ENCODE peak calls at places on chromosomes 16 and 17, in four cellular contexts. F is SK-N-SH, V is HepG2, J is GM12878. I is an unnamed sample.

GRCh38 chr16:46891910-46892309 is 7.7 kb downstream of the GPT2 start:
- DNase-seq in F (no peak), V (no peak), J (no peak), I (no peak)

GRCh38 chr16:3610698-3611144 is 685 bp downstream of the SLX4 start:
- DNase-seq in J (no peak), F (no peak), V (no peak), I (no peak)

GRCh38 chr17:59572301-59572924 is 7.0 kb downstream of the DHX40 start:
- DNase-seq in J (no peak), F (no peak), V (no peak), I (no peak)

GRCh38 chr17:74780443-74781238 is 4.5 kb upstream of the NAT9 start:
- DNase-seq in F (peak), J (no peak), V (peak), I (peak)

GRCh38 chr16:16865374-16865773 is 486.4 kb downstream of the NPIPA7 start:
- DNase-seq in V (no peak), J (no peak), F (no peak), I (no peak)

GRCh38 chr16:75319513-75320401 is 68.3 kb upstream of the BCAR1 start:
- DNase-seq in V (no peak), J (peak), F (no peak), I (no peak)

GRCh38 chr16:49407873-49408565 is 34.4 kb downstream of the C16orf78 start:
- DNase-seq in F (peak), J (peak), V (peak), I (peak)

GRCh38 chr16:52528393-52529080 is 18.4 kb downstream of the TOX3 start:
- DNase-seq in V (no peak), F (no peak), J (no peak), I (no peak)

GRCh38 chr16:75029854-75030253 is 31.0 kb downstream of the ZNRF1 start:
- DNase-seq in J (no peak), F (no peak), V (peak), I (no peak)

GRCh38 chr17:35931794-35932419 is 1.3 kb upstream of the RDM1 start:
- DNase-seq in V (no peak), J (no peak), F (no peak), I (no peak)

GRCh38 chr17:44363613-44364159 is at the start of gene FAM171A2:
- DNase-seq in V (no peak), F (peak), J (no peak), I (peak)

GRCh38 chr16:11138026-11138768 is 117.8 kb downstream of the SOCS1 start:
- DNase-seq in V (no peak), F (no peak), J (no peak), I (no peak)

GRCh38 chr17:72922223-72922622 is 170.3 kb downstream of the SLC39A11 start:
- DNase-seq in F (no peak), J (no peak), V (no peak), I (no peak)

GRCh38 chr17:57045868-57046671 is 39.0 kb upstream of the AKAP1 start:
- DNase-seq in V (no peak), J (no peak), F (peak), I (no peak)

GRCh38 chr17:55635253-55635766 is 87.4 kb downstream of the TMEM100 start:
- DNase-seq in F (peak), V (no peak), J (no peak), I (no peak)

GRCh38 chr17:45942284-45942683 is 47.9 kb downstream of the MAPT start:
- DNase-seq in V (no peak), J (no peak), F (peak), I (no peak)

GRCh38 chr16:1929578-1930337 is 11.5 kb upstream of the HS3ST6 start:
- DNase-seq in J (no peak), F (peak), V (peak), I (peak)

GRCh38 chr16:65579050-65579449 is 457.2 kb upstream of the CDH11 start:
- DNase-seq in J (no peak), F (no peak), V (no peak), I (no peak)

GRCh38 chr17:42436401-42436800 is 13.3 kb upstream of the CAVIN1 start:
- DNase-seq in J (no peak), F (no peak), V (peak), I (no peak)

GRCh38 chr17:66980896-66981295 is 16.4 kb downstream of the CACNG4 start:
- DNase-seq in J (no peak), F (no peak), V (no peak), I (no peak)

GRCh38 chr17:57442401-57442823 is 186.1 kb downstream of the MSI2 start:
- DNase-seq in F (no peak), J (no peak), V (no peak), I (no peak)

GRCh38 chr17:63973247-63973646 is 529 bp upstream of the SCN4A start:
- DNase-seq in J (no peak), V (no peak), F (no peak), I (no peak)

GRCh38 chr16:2470603-2471015 is 488 bp upstream of the NTN3 start:
- DNase-seq in V (no peak), J (no peak), F (no peak), I (peak)

GRCh38 chr16:53130193-53131049 is 75.6 kb downstream of the CHD9 start:
- DNase-seq in V (peak), J (peak), F (peak), I (peak)

GRCh38 chr17:83196088-83196765 is 116.8 kb downstream of the METRNL start:
- DNase-seq in F (no peak), V (no peak), J (no peak), I (no peak)

GRCh38 chr16:67542464-67542863 is 13.8 kb downstream of the RIPOR1 start:
- DNase-seq in F (peak), J (no peak), V (no peak), I (no peak)

GRCh38 chr16:64181526-64181925 is 940.3 kb downstream of the CDH11 start:
- DNase-seq in V (no peak), J (no peak), F (no peak), I (no peak)

GRCh38 chr17:410674-411401 is 58.2 kb upstream of the RPH3AL start:
- DNase-seq in J (no peak), V (no peak), F (peak), I (no peak)

GRCh38 chr16:55494994-55495421 is 13.9 kb upstream of the LPCAT2 start:
- DNase-seq in F (peak), J (no peak), V (peak), I (no peak)

GRCh38 chr16:57846078-57846697 is 43.9 kb upstream of the KIFC3 start:
- DNase-seq in F (no peak), V (no peak), J (no peak), I (no peak)

GRCh38 chr17:50511058-50511457 is 2.8 kb downstream of the MYCBPAP start:
- DNase-seq in F (no peak), V (no peak), J (peak), I (no peak)

GRCh38 chr16:66471264-66471663 is 44.2 kb downstream of the BEAN1 start:
- DNase-seq in F (no peak), V (no peak), J (no peak), I (no peak)

GRCh38 chr16:65704866-65705265 is 583.0 kb upstream of the CDH11 start:
- DNase-seq in V (no peak), J (no peak), F (no peak), I (peak)

GRCh38 chr17:43438626-43439529 is 40.1 kb downstream of the ARL4D start:
- DNase-seq in F (no peak), V (no peak), J (no peak), I (no peak)

DNA sequence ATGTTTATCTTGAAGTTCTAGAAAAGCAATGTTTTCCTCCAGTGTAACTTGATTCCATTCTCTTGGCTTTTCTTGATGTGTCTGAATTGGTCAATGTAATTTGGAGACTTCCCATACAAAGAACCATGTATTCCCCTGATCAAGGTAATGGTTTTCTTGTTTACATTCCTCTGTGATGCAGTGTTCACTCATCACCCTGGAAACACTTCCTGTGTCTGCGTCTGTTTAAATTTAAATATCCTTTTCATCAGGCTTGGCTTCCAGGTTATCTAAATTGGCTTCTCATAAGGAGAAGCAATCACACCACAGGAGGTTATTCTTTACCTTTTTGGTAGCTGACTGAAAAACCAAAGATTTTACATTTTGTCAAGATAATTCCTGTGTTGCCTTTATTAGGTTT is 237.3 kb upstream of the WSCD1 start:
- DNase-seq in F (no peak), J (no peak), V (peak), I (no peak)
- TF ChIP-seq JUND in F (no peak), J (no peak), V (no peak), I (no peak)

GRCh38 chr17:3972281-3972731 is 8.1 kb upstream of the ATP2A3 start:
- DNase-seq in F (no peak), J (no peak), V (no peak), I (no peak)
- TF ChIP-seq JUND in F (no peak), J (no peak), V (no peak), I (no peak)

DNA sequence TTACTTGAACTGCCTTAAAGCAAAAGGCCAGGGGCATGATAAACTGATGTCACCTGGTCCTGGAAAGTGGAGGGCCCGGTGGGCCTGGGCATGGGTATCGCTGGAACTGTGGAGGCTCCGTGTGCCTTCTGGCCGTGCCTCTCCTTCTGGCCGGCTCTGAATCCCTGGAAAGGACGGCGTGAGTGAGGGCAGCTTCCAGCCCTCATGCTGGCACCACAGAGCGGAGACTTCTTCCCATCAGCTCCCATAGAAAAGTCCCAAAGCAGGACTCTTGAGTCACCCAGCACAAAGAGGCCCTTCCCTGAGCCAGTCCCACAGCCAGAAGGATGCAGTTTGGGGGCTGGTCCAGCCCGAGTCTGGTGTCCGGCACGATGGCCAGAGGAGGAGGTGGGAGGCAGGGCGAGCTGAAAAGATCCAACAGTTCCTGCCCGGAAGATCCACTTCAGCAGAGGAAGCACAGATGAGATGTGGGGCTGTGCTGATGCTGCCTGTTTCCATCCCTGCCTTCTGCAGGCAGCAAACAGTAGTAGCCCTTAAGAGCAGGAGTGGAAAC is 7.8 kb downstream of the GAA start:
- DNase-seq in F (peak), V (no peak), J (no peak), I (no peak)
- TF ChIP-seq JUND in F (no peak), V (no peak), J (no peak), I (no peak)

DNA sequence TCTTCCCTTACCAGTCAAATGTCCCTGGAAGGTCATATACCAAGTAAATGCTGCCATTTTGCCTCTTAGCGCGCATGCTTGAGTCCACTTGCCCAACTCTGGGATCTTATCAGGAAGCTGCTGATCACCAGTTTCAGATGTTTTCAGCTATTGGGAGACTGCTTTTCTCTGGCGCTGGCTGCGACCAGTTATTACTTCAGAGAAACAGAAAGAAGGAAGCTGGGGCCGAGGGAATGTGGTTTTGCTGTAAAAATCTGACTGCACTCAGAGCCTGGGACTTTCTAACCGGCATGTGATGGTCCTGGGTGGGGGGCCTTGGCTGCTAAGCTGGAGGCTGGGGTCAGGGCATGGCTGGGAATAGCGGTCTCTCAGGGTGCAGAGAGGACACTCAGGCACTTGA is 145.6 kb downstream of the CYLD start:
- DNase-seq in F (no peak), V (no peak), J (no peak), I (no peak)
- TF ChIP-seq JUND in F (no peak), V (no peak), J (no peak), I (no peak)

GRCh38 chr17:68718924-68719323 is 117.8 kb upstream of the FAM20A start:
- DNase-seq in V (no peak), J (no peak), F (no peak), I (no peak)

GRCh38 chr17:68718465-68718864 is 117.3 kb upstream of the FAM20A start:
- DNase-seq in F (no peak), V (no peak), J (no peak), I (no peak)

DNA sequence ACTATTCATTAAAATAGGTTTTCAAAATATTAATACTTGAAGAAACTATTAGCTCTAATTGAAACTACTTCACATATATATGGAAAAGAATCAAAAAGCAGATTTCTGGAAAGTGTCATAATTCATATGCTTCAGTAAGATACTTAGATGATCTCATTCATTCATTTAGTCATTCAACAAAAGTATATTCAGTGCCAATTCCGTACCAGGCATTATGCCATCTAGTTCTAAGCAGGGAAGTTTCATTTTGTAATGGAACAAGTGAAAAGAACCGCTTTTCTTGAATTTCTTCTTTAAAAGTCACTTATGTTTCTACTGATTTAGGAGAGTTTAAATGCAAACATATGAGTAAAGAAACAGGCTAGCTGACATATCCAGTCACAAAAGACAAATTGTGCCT is 118.3 kb upstream of the FAM20A start:
- DNase-seq in J (no peak), F (no peak), V (no peak), I (no peak)
- TF ChIP-seq JUND in J (no peak), F (no peak), V (no peak), I (no peak)

DNA sequence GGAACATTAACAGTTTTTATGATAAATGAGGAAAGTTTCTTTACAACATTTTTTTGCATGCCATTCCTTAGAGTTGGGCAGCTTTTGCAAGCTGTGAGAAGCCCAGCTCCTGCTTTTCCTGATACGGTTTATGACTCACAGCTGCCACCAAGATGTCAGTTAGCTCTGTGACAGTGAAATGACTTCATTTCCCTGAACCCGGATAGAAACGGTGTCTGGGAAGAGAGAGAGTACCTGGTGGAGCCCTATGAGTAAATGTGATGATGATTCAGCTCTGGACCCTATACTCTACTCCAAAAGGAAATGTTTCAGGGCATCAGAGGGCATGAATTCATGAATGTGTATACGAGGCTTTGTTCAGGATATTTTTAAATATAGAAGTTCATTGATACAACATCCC is 366.3 kb upstream of the HSBP1 start:
- DNase-seq in V (no peak), F (no peak), J (no peak), I (no peak)
- TF ChIP-seq JUND in V (no peak), F (no peak), J (no peak), I (no peak)

DNA sequence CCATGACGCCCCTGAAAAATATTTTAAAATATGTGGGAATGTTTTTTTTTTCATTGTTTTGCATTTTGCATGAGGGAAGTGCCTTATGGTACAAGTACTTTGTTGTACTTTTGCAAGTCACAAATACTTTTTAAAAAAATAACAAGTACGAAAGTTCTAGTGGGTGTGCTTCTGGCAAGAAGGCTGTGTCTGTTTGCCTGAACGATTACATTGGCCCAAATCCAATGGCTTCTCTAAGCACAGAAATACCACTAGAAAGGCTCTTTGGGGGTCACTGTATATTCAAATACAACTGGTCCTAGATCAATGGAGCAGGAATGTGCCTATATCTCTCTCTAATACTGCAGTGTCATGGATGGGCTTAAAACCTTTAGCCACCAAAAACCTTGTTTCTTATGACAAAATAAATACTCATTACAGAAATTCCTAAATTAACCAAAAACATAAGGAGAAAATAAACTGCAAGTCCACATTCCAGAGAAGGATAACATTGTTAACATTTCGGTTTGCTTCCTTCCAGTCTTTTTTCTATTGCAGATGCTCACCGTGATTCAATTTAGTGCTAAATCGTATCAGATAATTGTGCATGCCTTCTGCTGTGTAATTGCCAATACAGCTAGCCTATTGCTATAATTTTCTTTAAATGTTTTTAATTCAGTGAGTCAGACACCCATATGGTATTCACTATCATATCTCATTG is 97.4 kb downstream of the VAT1L start:
- DNase-seq in V (no peak), J (no peak), F (no peak), I (no peak)
- TF ChIP-seq JUND in V (no peak), J (no peak), F (no peak), I (no peak)

GRCh38 chr17:76268991-76269981 is 4.1 kb downstream of the UBALD2 start:
- DNase-seq in F (peak), J (no peak), V (no peak), I (no peak)

GRCh38 chr17:76271669-76272540 is 6.8 kb downstream of the UBALD2 start:
- DNase-seq in V (no peak), J (peak), F (peak), I (no peak)

GRCh38 chr17:76270770-76271668 is 5.9 kb downstream of the UBALD2 start:
- DNase-seq in J (no peak), V (no peak), F (peak), I (no peak)

GRCh38 chr17:76268015-76268749 is 3.0 kb downstream of the UBALD2 start:
- DNase-seq in J (peak), V (no peak), F (peak), I (no peak)

GRCh38 chr17:76270127-76270592 is 5.0 kb downstream of the UBALD2 start:
- DNase-seq in V (no peak), F (peak), J (no peak), I (no peak)
- TF ChIP-seq JUND in V (no peak), F (no peak), J (no peak), I (no peak)

I was measured in T47D.